ENCODE peak calls at places on chromosome 2, in four cellular contexts. S is endodermal cell, U is PC-3, H is neuronal stem cell. V is an unnamed sample.

GRCh38 chr2:166384774-166385173 is 9.0 kb upstream of the SCN9A start:
- DNase-seq in H (no peak), U (peak; percentile 85), S (no peak), V (no peak)

GRCh38 chr2:73243884-73244570 is 9.9 kb downstream of the CCT7 start:
- DNase-seq in U (peak; percentile 96), H (no peak), S (peak; percentile 53), V (no peak)

GRCh38 chr2:72744049-72744448 is 81.8 kb downstream of the EXOC6B start:
- DNase-seq in U (peak; percentile 50), H (no peak), S (no peak), V (no peak)

GRCh38 chr2:27194538-27195354 is 17.1 kb upstream of the ATRAID start:
- DNase-seq in U (peak; percentile 32), H (no peak), S (no peak), V (no peak)

GRCh38 chr2:4047961-4048891 is 344.9 kb downstream of the DCDC2C start:
- DNase-seq in H (no peak), S (no peak), U (peak; percentile 22), V (no peak)

GRCh38 chr2:46653539-46653938 is 174.2 kb downstream of the TMEM247 start:
- DNase-seq in S (no peak), H (no peak), U (no peak), V (no peak)

GRCh38 chr2:149164296-149164695 is 125.8 kb downstream of the LYPD6B start:
- DNase-seq in U (peak; percentile 39), H (no peak), S (no peak), V (no peak)

GRCh38 chr2:46876741-46877384 is 38.7 kb downstream of the MCFD2 start:
- DNase-seq in H (no peak), S (no peak), U (peak; percentile 92), V (peak; percentile 32)

GRCh38 chr2:64751286-64752260 is 97.9 kb upstream of the SERTAD2 start:
- DNase-seq in H (no peak), U (peak; percentile 98), S (no peak), V (no peak)

GRCh38 chr2:150125188-150125587 is 362.3 kb downstream of the RND3 start:
- DNase-seq in U (no peak), S (no peak), H (no peak), V (no peak)

GRCh38 chr2:121881038-121881437 is 125.6 kb downstream of the TSN start:
- DNase-seq in S (no peak), H (no peak), U (no peak), V (no peak)

GRCh38 chr2:54666741-54667639 is 56.5 kb upstream of the EML6 start:
- DNase-seq in H (no peak), U (no peak), S (no peak), V (no peak)

GRCh38 chr2:69305712-69306611 is 81.1 kb downstream of the GFPT1 start:
- DNase-seq in H (no peak), U (no peak), S (peak; percentile 77), V (no peak)
- H3K9ac ChIP-seq in H (no peak overlapping the region), U (peak overlapping the region; percentile 53), S (no peak overlapping the region), V (no peak overlapping the region)

DNA sequence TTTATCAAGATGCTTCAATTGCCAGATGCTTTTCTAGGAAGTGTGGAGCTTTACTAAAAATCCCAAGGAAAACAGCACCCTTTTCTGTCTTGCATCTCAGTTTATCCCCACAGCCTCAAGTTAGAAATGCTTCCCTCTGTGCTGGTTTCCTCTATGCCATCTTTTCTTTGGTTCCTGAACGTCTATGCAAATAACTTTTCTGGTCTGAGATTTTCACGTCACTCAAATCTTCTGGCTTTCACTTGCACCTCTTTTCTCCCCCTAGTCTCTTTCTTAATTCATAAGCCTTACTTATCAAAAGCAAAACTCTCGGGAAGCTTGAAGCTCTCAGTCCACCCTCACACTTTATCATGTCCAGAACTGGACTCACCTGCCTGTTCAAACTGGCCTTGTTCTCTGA is 33.9 kb downstream of the ARHGAP25 start:
- DNase-seq in U (no peak), H (no peak), S (no peak), V (no peak)
- H3K27ac ChIP-seq in U (no peak overlapping the region), H (no peak overlapping the region), S (no peak overlapping the region), V (no peak overlapping the region)

GRCh38 chr2:172439911-172440310 is 12.5 kb downstream of the ITGA6 start:
- DNase-seq in S (no peak), H (no peak), U (no peak), V (no peak)

GRCh38 chr2:172439509-172439860 is 12.1 kb downstream of the ITGA6 start:
- DNase-seq in H (no peak), U (no peak), S (no peak), V (no peak)

GRCh38 chr2:172437419-172438063 is 10.2 kb downstream of the ITGA6 start:
- DNase-seq in S (no peak), U (no peak), H (no peak), V (no peak)

GRCh38 chr2:172438064-172438421 is 10.7 kb downstream of the ITGA6 start:
- DNase-seq in H (no peak), S (no peak), U (peak; percentile 39), V (no peak)

DNA sequence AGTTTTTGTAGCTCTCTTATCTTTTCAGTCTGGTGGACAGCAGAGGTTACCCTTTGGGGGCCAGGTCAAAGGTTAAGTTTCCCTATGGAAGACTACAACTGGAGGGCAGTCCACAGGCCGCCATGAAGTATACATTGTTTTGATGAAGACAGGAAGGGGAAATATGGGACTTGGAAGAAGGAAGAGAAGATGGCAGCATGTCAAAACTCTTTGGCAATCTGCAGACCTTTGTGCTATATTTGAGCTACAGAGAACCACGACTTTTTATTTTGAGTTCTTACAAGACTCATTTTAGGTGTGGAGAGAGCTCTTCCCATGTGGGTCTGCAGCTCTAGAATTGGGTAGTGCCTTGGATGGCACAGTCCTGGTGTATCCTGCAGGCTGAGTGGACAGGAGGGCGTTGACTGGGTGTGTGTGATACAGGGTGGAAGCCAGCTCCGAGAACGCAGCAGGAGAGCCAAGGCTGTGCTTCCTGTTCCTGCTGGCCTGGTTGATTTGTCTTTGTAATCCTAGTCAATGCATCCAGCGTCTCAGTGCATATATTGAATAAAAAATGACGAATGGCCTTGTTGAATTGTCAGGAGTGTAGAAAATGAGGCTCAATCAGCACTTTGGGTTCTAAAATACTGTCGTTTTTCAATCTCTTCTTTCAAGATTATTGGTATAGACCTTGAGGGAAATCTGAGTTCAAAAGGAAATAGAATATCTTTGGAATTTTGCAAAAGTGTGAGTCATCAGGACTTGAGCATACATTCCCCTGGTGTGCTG is 11.5 kb downstream of the ITGA6 start:
- DNase-seq in S (no peak), H (no peak), U (peak; percentile 91), V (peak; percentile 39)
- H3K9ac ChIP-seq in S (no peak overlapping the region), H (no peak overlapping the region), U (peak overlapping the region; percentile 43), V (no peak overlapping the region)

GRCh38 chr2:172465417-172466334 is 38.3 kb downstream of the ITGA6 start:
- DNase-seq in S (peak; percentile 85), H (peak; percentile 51), U (peak; percentile 95), V (peak; percentile 65)

GRCh38 chr2:172460780-172461201 is 33.4 kb downstream of the ITGA6 start:
- DNase-seq in S (no peak), U (no peak), H (no peak), V (no peak)

GRCh38 chr2:172461591-172462392 is 34.4 kb downstream of the ITGA6 start:
- DNase-seq in U (peak; percentile 73), S (peak; percentile 95), H (peak; percentile 53), V (no peak)

GRCh38 chr2:172464340-172465129 is 37.1 kb downstream of the ITGA6 start:
- DNase-seq in U (peak; percentile 79), S (no peak), H (no peak), V (no peak)

GRCh38 chr2:172462393-172463381 is 35.3 kb downstream of the ITGA6 start:
- DNase-seq in S (no peak), H (no peak), U (peak; percentile 68), V (no peak)
- H3K27ac ChIP-seq in S (no peak overlapping the region), H (no peak overlapping the region), U (peak overlapping the region; percentile 73), V (no peak overlapping the region)

V was measured in SK-N-MC.